ENCODE peak calls at places on chromosomes 6 and 20, in eight cellular contexts. Q is SK-N-SH, J is AG09309, K is cardiac fibroblast, X is right lobe of liver, R is pancreas, Z is HFFc6, B is psoas muscle. U is an unnamed sample.

GRCh38 chr6:61867635-61868034 is 418.4 kb downstream of the KHDRBS2 start:
- DNase-seq in Q (no peak), J (no peak), K (no peak), X (peak), R (no peak), Z (no peak), B (no peak), U (no peak)

GRCh38 chr6:31814677-31815024 is 432 bp downstream of the HSPA1L start:
- DNase-seq in Q (no peak), J (peak), K (peak), X (peak), R (peak), Z (peak), B (peak), U (no peak)

GRCh38 chr20:33685328-33686007 is 717 bp downstream of the E2F1 start:
- DNase-seq in Q (peak), J (no peak), K (no peak), X (no peak), R (no peak), Z (no peak), B (no peak), U (peak)

GRCh38 chr6:170019259-170020040 is 268.0 kb downstream of the ERMARD start:
- DNase-seq in Q (no peak), J (no peak), K (no peak), X (no peak), R (no peak), Z (no peak), B (no peak), U (no peak)

GRCh38 chr6:141562801-141563763 is 569.6 kb upstream of the GJE1 start:
- DNase-seq in Q (peak), J (peak), K (peak), X (peak), R (peak), Z (peak), B (peak), U (no peak)

GRCh38 chr20:4722993-4723392 is 1.3 kb downstream of the PRND start:
- DNase-seq in Q (no peak), J (no peak), K (no peak), X (no peak), R (no peak), Z (no peak), B (no peak), U (no peak)

GRCh38 chr6:106381871-106382270 is 21.4 kb downstream of the CRYBG1 start:
- DNase-seq in Q (no peak), J (no peak), K (peak), X (no peak), R (no peak), Z (no peak), B (no peak), U (no peak)

GRCh38 chr20:5261763-5262162 is 55.0 kb downstream of the PROKR2 start:
- DNase-seq in Q (no peak), J (no peak), K (no peak), X (no peak), R (no peak), Z (no peak), B (no peak), U (no peak)

GRCh38 chr6:14452567-14453527 is 335.3 kb downstream of the CD83 start:
- DNase-seq in Q (no peak), J (no peak), K (no peak), X (no peak), R (no peak), Z (no peak), B (no peak), U (no peak)

GRCh38 chr6:10800810-10801209 is 37.5 kb downstream of the MAK start:
- DNase-seq in Q (no peak), J (no peak), K (peak), X (no peak), R (no peak), Z (peak), B (no peak), U (no peak)

GRCh38 chr6:107539409-107539808 is 49.5 kb downstream of the SOBP start:
- DNase-seq in Q (peak), J (peak), K (no peak), X (no peak), R (no peak), Z (no peak), B (no peak), U (no peak)

GRCh38 chr20:18271160-18271559 is 17.2 kb upstream of the ZNF133 start:
- DNase-seq in Q (no peak), J (no peak), K (no peak), X (no peak), R (no peak), Z (no peak), B (no peak), U (no peak)

GRCh38 chr20:18272451-18272850 is 15.9 kb upstream of the ZNF133 start:
- DNase-seq in Q (no peak), J (no peak), K (peak), X (no peak), R (no peak), Z (peak), B (peak), U (no peak)

GRCh38 chr20:18273738-18274137 is 14.6 kb upstream of the ZNF133 start:
- DNase-seq in Q (no peak), J (no peak), K (no peak), X (no peak), R (no peak), Z (no peak), B (no peak), U (no peak)

GRCh38 chr20:18279231-18279630 is 9.1 kb upstream of the ZNF133 start:
- DNase-seq in Q (no peak), J (peak), K (no peak), X (no peak), R (no peak), Z (peak), B (no peak), U (no peak)

DNA sequence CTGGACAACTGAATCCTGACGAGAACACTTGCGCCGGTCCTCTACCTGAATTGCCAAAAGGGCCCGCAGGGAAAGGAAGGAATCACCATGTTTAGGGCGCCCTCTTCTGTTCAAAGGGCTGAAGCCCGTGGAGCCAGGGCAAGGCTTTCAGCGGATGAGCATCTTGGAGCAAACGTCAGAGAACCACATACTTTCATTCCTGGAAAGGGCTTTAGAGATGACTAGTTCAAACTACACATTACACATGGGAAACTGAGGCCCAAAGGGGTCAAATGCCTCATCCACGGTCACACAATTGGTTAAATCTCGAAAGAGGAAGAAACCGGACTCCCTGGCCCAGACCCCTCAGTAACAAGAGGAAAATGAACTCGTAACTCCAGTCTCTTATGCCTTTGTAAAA is 11.5 kb upstream of the ZNF133 start:
- DNase-seq in Q (peak), J (peak), K (peak), X (peak), R (peak), Z (peak), B (peak), U (peak)
- TF ChIP-seq CTCF in Q (peak), J (peak), K (peak), X (peak), R (no peak), Z (peak), B (peak), U (no peak)

GRCh38 chr6:162852810-162853577 is 125.2 kb downstream of the PACRG start:
- DNase-seq in Q (no peak), J (no peak), K (no peak), X (no peak), R (no peak), Z (no peak), B (no peak), U (no peak)

GRCh38 chr6:162854734-162855191 is 127.0 kb downstream of the PACRG start:
- DNase-seq in Q (no peak), J (no peak), K (no peak), X (no peak), R (no peak), Z (no peak), B (no peak), U (no peak)

GRCh38 chr6:162854228-162854627 is 126.5 kb downstream of the PACRG start:
- DNase-seq in Q (no peak), J (no peak), K (no peak), X (no peak), R (no peak), Z (no peak), B (no peak), U (no peak)

GRCh38 chr6:162857321-162857720 is 129.5 kb downstream of the PACRG start:
- DNase-seq in Q (no peak), J (no peak), K (no peak), X (no peak), R (no peak), Z (no peak), B (no peak), U (no peak)

GRCh38 chr6:162856885-162857284 is 129.1 kb downstream of the PACRG start:
- DNase-seq in Q (peak), J (peak), K (peak), X (no peak), R (no peak), Z (peak), B (no peak), U (no peak)
- TF ChIP-seq CTCF in Q (peak), J (peak), K (peak), X (peak), R (peak), Z (peak), B (peak), U (no peak)

GRCh38 chr6:30722280-30723112 is 2.3 kb downstream of the TUBB start:
- DNase-seq in Q (peak), J (no peak), K (peak), X (peak), R (peak), Z (peak), B (peak), U (peak)

GRCh38 chr6:30721198-30722024 is 1.3 kb downstream of the TUBB start:
- DNase-seq in Q (peak), J (no peak), K (peak), X (peak), R (peak), Z (peak), B (peak), U (peak)

GRCh38 chr6:30719356-30719755 is 796 bp upstream of the TUBB start:
- DNase-seq in Q (no peak), J (no peak), K (no peak), X (peak), R (no peak), Z (no peak), B (no peak), U (no peak)

GRCh38 chr6:30720738-30721197 is 616 bp downstream of the TUBB start:
- DNase-seq in Q (peak), J (no peak), K (peak), X (peak), R (peak), Z (no peak), B (peak), U (peak)

DNA sequence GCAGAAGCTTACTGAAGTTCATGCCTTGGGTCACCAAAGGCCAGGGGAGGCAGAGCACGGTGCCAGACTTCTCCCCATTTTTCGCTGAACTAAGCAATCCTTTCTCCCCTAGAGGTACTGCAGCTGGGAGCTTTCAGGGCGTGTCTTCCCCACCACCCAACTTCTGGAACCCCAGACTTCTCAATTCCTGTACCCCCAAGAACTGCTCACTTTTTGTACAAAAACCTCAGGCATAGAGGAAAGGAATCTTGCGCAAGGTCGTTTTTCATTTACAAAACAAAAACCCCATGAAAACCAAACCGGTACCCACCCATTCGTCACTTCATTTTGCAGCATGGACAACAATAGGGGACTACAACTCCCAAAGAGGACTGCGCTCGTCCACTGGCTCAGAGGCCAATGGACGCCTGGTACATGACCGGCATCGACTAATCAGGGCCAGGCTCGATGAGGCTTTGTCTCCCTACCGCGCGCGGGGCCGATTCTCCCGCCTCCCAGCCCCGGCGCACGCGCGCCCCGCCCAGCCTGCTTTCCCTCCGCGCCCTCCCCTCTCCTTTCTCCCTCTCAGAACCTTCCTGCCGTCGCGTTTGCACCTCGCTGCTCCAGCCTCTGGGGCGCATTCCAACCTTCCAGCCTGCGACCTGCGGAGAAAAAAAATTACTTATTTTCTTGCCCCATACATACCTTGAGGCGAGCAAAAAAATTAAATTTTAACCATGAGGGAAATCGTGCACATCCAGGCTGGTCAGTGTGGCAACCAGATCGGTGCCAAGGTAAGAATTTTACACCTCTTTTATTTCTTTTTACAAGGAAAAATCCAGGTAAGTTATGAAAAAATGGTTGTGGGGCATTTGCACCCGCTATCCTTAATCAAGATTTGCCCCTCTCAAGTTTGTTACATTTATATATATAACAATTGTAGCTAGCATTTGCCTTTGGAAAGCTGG is at the start of gene TUBB:
- DNase-seq in Q (peak), J (peak), K (peak), X (peak), R (peak), Z (peak), B (peak), U (peak)
- TF ChIP-seq CTCF in Q (no peak), J (no peak), K (peak), X (no peak), R (no peak), Z (no peak), B (peak), U (no peak)

GRCh38 chr6:35647400-35647799 is 41.3 kb downstream of the FKBP5 start:
- DNase-seq in Q (no peak), J (no peak), K (no peak), X (no peak), R (no peak), Z (no peak), B (no peak), U (no peak)

GRCh38 chr6:35651244-35651643 is 37.5 kb downstream of the FKBP5 start:
- DNase-seq in Q (no peak), J (no peak), K (no peak), X (no peak), R (no peak), Z (no peak), B (no peak), U (no peak)

GRCh38 chr6:35654883-35655282 is 33.8 kb downstream of the FKBP5 start:
- DNase-seq in Q (no peak), J (no peak), K (no peak), X (no peak), R (no peak), Z (no peak), B (no peak), U (no peak)

GRCh38 chr6:35648203-35648602 is 40.5 kb downstream of the FKBP5 start:
- DNase-seq in Q (no peak), J (no peak), K (no peak), X (no peak), R (no peak), Z (no peak), B (no peak), U (no peak)

GRCh38 chr6:35650015-35650414 is 38.7 kb downstream of the FKBP5 start:
- DNase-seq in Q (no peak), J (no peak), K (no peak), X (no peak), R (no peak), Z (no peak), B (no peak), U (no peak)
- TF ChIP-seq CTCF in Q (no peak), J (no peak), K (no peak), X (no peak), R (no peak), Z (no peak), B (no peak), U (no peak)

GRCh38 chr6:25138024-25138696 is 141.0 kb upstream of the CARMIL1 start:
- DNase-seq in Q (peak), J (no peak), K (peak), X (peak), R (no peak), Z (peak), B (peak), U (peak)
- TF ChIP-seq CTCF in Q (peak), J (peak), K (peak), X (no peak), R (no peak), Z (peak), B (peak), U (no peak)

U was measured in activated B cell treated with CpG ODN at 0.5 μM for 24 hours.